ENCODE peak calls at places on chromosome 10, in six cellular contexts. R, B, W, Q, Y and G are unnamed samples.
A peak's percentile ranks its signal among the peaks of the same experiment; 100 is the strongest.

GRCh38 chr10:5035356-5035755 is 31.7 kb upstream of the AKR1C2 start:
- DNase-seq in R (no peak), B (no peak), W (no peak), Q (no peak), Y (no peak), G (no peak)

GRCh38 chr10:133079836-133080682 is 7.7 kb upstream of the ADGRA1 start:
- DNase-seq in R (no peak), B (no peak), W (no peak), Q (no peak), Y (no peak), G (no peak)

GRCh38 chr10:31897506-31897905 is 31.1 kb downstream of the ARHGAP12 start:
- DNase-seq in R (no peak), B (no peak), W (no peak), Q (no peak), Y (no peak), G (no peak)

GRCh38 chr10:86931872-86932271 is 25.5 kb downstream of the MMRN2 start:
- DNase-seq in R (no peak), B (no peak), W (no peak), Q (no peak), Y (no peak), G (no peak)

GRCh38 chr10:32367793-32368453 is 21.0 kb upstream of the EPC1 start:
- DNase-seq in R (no peak), B (peak; percentile 28), W (peak; percentile 51), Q (peak; percentile 18), Y (peak; percentile 86), G (peak; percentile 84)

GRCh38 chr10:110392860-110393732 is 88.4 kb upstream of the SMNDC1 start:
- DNase-seq in R (no peak), B (no peak), W (no peak), Q (no peak), Y (peak; percentile 48), G (no peak)

GRCh38 chr10:110414563-110415309 is 83.0 kb upstream of the DUSP5 start:
- DNase-seq in R (no peak), B (no peak), W (peak; percentile 91), Q (peak; percentile 91), Y (peak; percentile 67), G (no peak)

GRCh38 chr10:19816420-19817250 is at the start of gene PLXDC2:
- DNase-seq in R (no peak), B (peak; percentile 53), W (no peak), Q (peak; percentile 46), Y (peak; percentile 30), G (peak; percentile 30)

GRCh38 chr10:8428654-8429053 is 374.2 kb downstream of the GATA3 start:
- DNase-seq in R (no peak), B (no peak), W (no peak), Q (no peak), Y (no peak), G (no peak)

GRCh38 chr10:30637881-30638467 is 8.4 kb upstream of the LYZL2 start:
- DNase-seq in R (peak; percentile 20), B (no peak), W (no peak), Q (no peak), Y (peak; percentile 86), G (no peak)

GRCh38 chr10:100828744-100829102 is 83.3 kb downstream of the PAX2 start:
- DNase-seq in R (no peak), B (no peak), W (no peak), Q (no peak), Y (no peak), G (no peak)

GRCh38 chr10:131077724-131078123 is 233.8 kb downstream of the TCERG1L start:
- DNase-seq in R (no peak), B (no peak), W (no peak), Q (no peak), Y (no peak), G (no peak)

GRCh38 chr10:92849234-92849525 is 860 bp downstream of the EXOC6 start:
- DNase-seq in R (no peak), B (no peak), W (no peak), Q (no peak), Y (peak; percentile 67), G (no peak)

GRCh38 chr10:112986791-112987190 is 36.7 kb downstream of the TCF7L2 start:
- DNase-seq in R (no peak), B (no peak), W (no peak), Q (no peak), Y (no peak), G (no peak)

GRCh38 chr10:118926441-118926840 is 103.1 kb upstream of the NANOS1 start:
- DNase-seq in R (no peak), B (no peak), W (no peak), Q (no peak), Y (no peak), G (no peak)

GRCh38 chr10:122018951-122019413 is 30.0 kb downstream of the TACC2 start:
- DNase-seq in R (no peak), B (no peak), W (no peak), Q (no peak), Y (no peak), G (no peak)

GRCh38 chr10:124653811-124654651 is 90.1 kb downstream of the FAM53B start:
- DNase-seq in R (no peak), B (no peak), W (no peak), Q (no peak), Y (peak; percentile 66), G (peak; percentile 49)

GRCh38 chr10:122983898-122984297 is 3.7 kb downstream of the PSTK start:
- DNase-seq in R (no peak), B (no peak), W (no peak), Q (no peak), Y (no peak), G (no peak)

GRCh38 chr10:5999440-6000165 is 22.3 kb upstream of the IL15RA start:
- DNase-seq in R (no peak), B (no peak), W (no peak), Q (no peak), Y (no peak), G (no peak)